ENCODE peak calls at places on chromosomes 5 and 9, in five cellular contexts. R is nucleus accumbens, C is NCI-H1105, N is mammary epithelial cell, W is GM23338. D is an unnamed sample.

GRCh38 chr5:73960023-73960422 is 334.0 kb downstream of the ARHGEF28 start:
- DNase-seq in R (no peak), C (no peak), N (no peak), W (no peak), D (no peak)

GRCh38 chr5:99926463-99926862 is 608.7 kb upstream of the FAM174A start:
- DNase-seq in R (no peak), C (no peak), N (no peak), W (no peak), D (no peak)

GRCh38 chr5:34491251-34491620 is 164.9 kb upstream of the RAI14 start:
- DNase-seq in R (no peak), C (no peak), N (no peak), W (no peak), D (no peak)

GRCh38 chr9:107711528-107711927 is 222.0 kb upstream of the KLF4 start:
- DNase-seq in R (no peak), C (no peak), N (peak; percentile 88), W (no peak), D (peak; percentile 94)

GRCh38 chr9:33677506-33677809 is 117.9 kb upstream of the PRSS3 start:
- DNase-seq in R (no peak), C (no peak), N (no peak), W (no peak), D (no peak)

GRCh38 chr5:41452506-41452905 is 57.9 kb downstream of the PLCXD3 start:
- DNase-seq in R (no peak), C (no peak), N (no peak), W (no peak), D (no peak)

GRCh38 chr5:156186760-156187159 is 140.2 kb upstream of the SGCD start:
- DNase-seq in R (no peak), C (no peak), N (no peak), W (no peak), D (no peak)

GRCh38 chr5:37835400-37835973 is 4.4 kb downstream of the GDNF start:
- DNase-seq in R (no peak), C (no peak), N (no peak), W (no peak), D (no peak)

GRCh38 chr5:38265546-38266179 is 7.3 kb downstream of the EGFLAM start:
- DNase-seq in R (no peak), C (peak; percentile 33), N (peak; percentile 29), W (peak; percentile 88), D (peak; percentile 29)

GRCh38 chr5:104241051-104241450 is 678.5 kb upstream of the NUDT12 start:
- DNase-seq in R (no peak), C (peak; percentile 37), N (peak; percentile 16), W (peak; percentile 10), D (peak; percentile 39)

GRCh38 chr5:172901788-172902496 is 57.3 kb upstream of the RPL26L1 start:
- DNase-seq in R (no peak), C (no peak), N (no peak), W (peak; percentile 24), D (no peak)

GRCh38 chr5:21094619-21095018 is 1106.6 kb upstream of the CDH18 start:
- DNase-seq in R (no peak), C (no peak), N (no peak), W (no peak), D (no peak)

GRCh38 chr5:120599576-120599975 is 135.5 kb downstream of the PRR16 start:
- DNase-seq in R (no peak), C (no peak), N (peak; percentile 77), W (no peak), D (peak; percentile 86)

GRCh38 chr5:170632985-170633234 is 129.1 kb downstream of the KCNIP1 start:
- DNase-seq in R (no peak), C (peak; percentile 36), N (no peak), W (peak; percentile 89), D (no peak)

GRCh38 chr5:143636951-143637528 is 174.9 kb upstream of the HMHB1 start:
- DNase-seq in R (no peak), C (no peak), N (no peak), W (no peak), D (no peak)

GRCh38 chr9:76697554-76697953 is 66.7 kb upstream of the PCA3 start:
- DNase-seq in R (no peak), C (no peak), N (no peak), W (no peak), D (no peak)

GRCh38 chr9:34381323-34381722 is 4.6 kb upstream of the MYORG start:
- DNase-seq in R (peak; percentile 28), C (no peak), N (no peak), W (peak; percentile 82), D (no peak)

GRCh38 chr9:22210262-22210661 is 201.2 kb upstream of the CDKN2B start:
- DNase-seq in R (no peak), C (no peak), N (peak; percentile 59), W (no peak), D (no peak)

GRCh38 chr5:173907284-173907683 is 19.1 kb downstream of the CPEB4 start:
- DNase-seq in R (no peak), C (no peak), N (no peak), W (no peak), D (no peak)

GRCh38 chr9:137614631-137615386 is 4.0 kb upstream of the EHMT1 start:
- DNase-seq in R (no peak), C (no peak), N (no peak), W (peak; percentile 57), D (no peak)

GRCh38 chr5:37520811-37521210 is 141.7 kb downstream of the WDR70 start:
- DNase-seq in R (no peak), C (no peak), N (no peak), W (no peak), D (no peak)

GRCh38 chr5:153641183-153641688 is 150.8 kb downstream of the GRIA1 start:
- DNase-seq in R (no peak), C (no peak), N (no peak), W (no peak), D (peak; percentile 33)

GRCh38 chr9:128365525-128365924 is 5.6 kb upstream of the URM1 start:
- DNase-seq in R (no peak), C (no peak), N (no peak), W (no peak), D (no peak)

GRCh38 chr5:156914371-156914737 is 48.7 kb downstream of the TIMD4 start:
- DNase-seq in R (no peak), C (no peak), N (no peak), W (no peak), D (no peak)

GRCh38 chr9:20314981-20315380 is 307.3 kb downstream of the MLLT3 start:
- DNase-seq in R (no peak), C (no peak), N (no peak), W (no peak), D (no peak)